ENCODE peak calls at places on chromosome 22, in six cellular contexts. R is GM23338, D is upper lobe of right lung, Z is kidney, E is heart left ventricle, B is psoas muscle. S is an unnamed sample.

GRCh38 chr22:29139965-29140782 is 65.5 kb upstream of the EMID1 start:
- DNase-seq in B (no peak), Z (no peak), D (no peak), E (no peak), R (no peak), S (no peak)

GRCh38 chr22:27318516-27318915 is 483.0 kb downstream of the MN1 start:
- DNase-seq in Z (no peak), R (peak; percentile 27), B (no peak), E (peak; percentile 47), D (no peak), S (peak; percentile 55)

GRCh38 chr22:22156716-22157499 is 87.7 kb upstream of the VPREB1 start:
- DNase-seq in R (peak; percentile 94), Z (no peak), B (no peak), E (no peak), D (no peak), S (peak; percentile 12)

GRCh38 chr22:26579331-26579886 is 10.5 kb downstream of the TPST2 start:
- DNase-seq in Z (no peak), E (no peak), B (no peak), D (peak; percentile 66), R (no peak), S (no peak)

GRCh38 chr22:47625531-47626427 is 863.3 kb downstream of the TBC1D22A start:
- DNase-seq in D (peak; percentile 60), E (no peak), Z (peak; percentile 59), R (no peak), B (no peak), S (no peak)

GRCh38 chr22:19722915-19723164 is 499 bp upstream of the GP1BB start:
- DNase-seq in D (no peak), Z (no peak), R (peak; percentile 51), E (no peak), B (no peak), S (no peak)

GRCh38 chr22:44383071-44383575 is 70.4 kb upstream of the SHISAL1 start:
- DNase-seq in Z (no peak), B (peak; percentile 0), E (no peak), R (no peak), D (peak; percentile 20), S (no peak)

GRCh38 chr22:28408702-28409101 is 270.9 kb downstream of the TTC28 start:
- DNase-seq in E (no peak), R (no peak), D (no peak), Z (no peak), B (no peak), S (no peak)

GRCh38 chr22:19048531-19048930 is 73.7 kb downstream of the DGCR2 start:
- DNase-seq in D (peak; percentile 28), B (no peak), Z (no peak), R (no peak), E (no peak), S (no peak)

GRCh38 chr22:38429460-38430128 is 25.4 kb downstream of the KCNJ4 start:
- DNase-seq in E (no peak), D (no peak), R (no peak), B (no peak), Z (no peak), S (no peak)

GRCh38 chr22:23401910-23402274 is 178.2 kb downstream of the IGLL1 start:
- DNase-seq in B (no peak), R (no peak), E (no peak), Z (peak; percentile 83), D (peak; percentile 66), S (no peak)

GRCh38 chr22:23403152-23403719 is 176.9 kb downstream of the IGLL1 start:
- DNase-seq in D (no peak), Z (peak; percentile 60), R (no peak), B (no peak), E (no peak), S (no peak)

GRCh38 chr22:23403720-23404688 is 176.1 kb downstream of the IGLL1 start:
- DNase-seq in E (no peak), B (no peak), R (no peak), Z (no peak), D (no peak), S (no peak)

GRCh38 chr22:23401111-23401909 is 178.8 kb downstream of the IGLL1 start:
- DNase-seq in Z (peak; percentile 79), D (peak; percentile 56), E (no peak), R (no peak), B (no peak), S (peak; percentile 85)

GRCh38 chr22:23402275-23403151 is 177.6 kb downstream of the IGLL1 start:
- DNase-seq in B (peak; percentile 47), Z (peak; percentile 90), D (peak; percentile 86), R (peak; percentile 88), E (no peak), S (peak; percentile 31)
- TF ChIP-seq CTCF in B (peak; percentile 31), Z (peak; percentile 40), D (peak; percentile 49), R (peak; percentile 20), E (peak; percentile 34), S (peak; percentile 90)

GRCh38 chr22:46072981-46073682 is 77.2 kb upstream of the PPARA start:
- DNase-seq in Z (peak; percentile 27), B (no peak), E (no peak), D (peak; percentile 39), R (no peak), S (no peak)
- H3K4me1 ChIP-seq in Z (peaks cover 32% of the 10 kb centered on the region), B (peaks cover 37% of the 10 kb centered on the region), E (peaks cover 52% of the 10 kb centered on the region), D (peaks cover 43% of the 10 kb centered on the region), R (peaks cover 61% of the 10 kb centered on the region), S (peaks cover 20% of the 10 kb centered on the region)

DNA sequence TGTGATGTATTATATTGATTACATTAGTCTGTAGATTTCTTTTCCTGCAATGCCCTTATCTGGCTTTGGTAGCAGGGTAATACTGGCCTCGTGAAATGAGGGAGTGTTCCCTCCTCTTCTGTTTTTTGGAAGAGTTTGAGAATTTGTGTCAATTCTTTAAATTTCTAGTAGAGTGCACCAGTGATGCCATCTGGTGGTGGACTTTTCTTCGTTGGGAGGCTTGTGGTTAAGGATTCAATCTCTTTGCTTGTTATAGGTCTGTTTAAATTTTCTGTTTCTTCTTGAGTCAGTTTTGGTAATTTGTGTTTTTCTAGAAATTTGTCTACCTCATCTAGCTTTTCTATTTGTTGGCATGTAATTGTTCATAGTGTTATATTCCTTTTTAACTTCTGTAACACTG is 18.9 kb downstream of the SHANK3 start:
- DNase-seq in D (no peak), Z (no peak), R (peak; percentile 65), B (no peak), E (no peak), S (peak; percentile 26)
- TF ChIP-seq CTCF in D (peak; percentile 49), Z (peak; percentile 12), R (peak; percentile 79), B (peak; percentile 25), E (peak; percentile 20), S (peak; percentile 79)

DNA sequence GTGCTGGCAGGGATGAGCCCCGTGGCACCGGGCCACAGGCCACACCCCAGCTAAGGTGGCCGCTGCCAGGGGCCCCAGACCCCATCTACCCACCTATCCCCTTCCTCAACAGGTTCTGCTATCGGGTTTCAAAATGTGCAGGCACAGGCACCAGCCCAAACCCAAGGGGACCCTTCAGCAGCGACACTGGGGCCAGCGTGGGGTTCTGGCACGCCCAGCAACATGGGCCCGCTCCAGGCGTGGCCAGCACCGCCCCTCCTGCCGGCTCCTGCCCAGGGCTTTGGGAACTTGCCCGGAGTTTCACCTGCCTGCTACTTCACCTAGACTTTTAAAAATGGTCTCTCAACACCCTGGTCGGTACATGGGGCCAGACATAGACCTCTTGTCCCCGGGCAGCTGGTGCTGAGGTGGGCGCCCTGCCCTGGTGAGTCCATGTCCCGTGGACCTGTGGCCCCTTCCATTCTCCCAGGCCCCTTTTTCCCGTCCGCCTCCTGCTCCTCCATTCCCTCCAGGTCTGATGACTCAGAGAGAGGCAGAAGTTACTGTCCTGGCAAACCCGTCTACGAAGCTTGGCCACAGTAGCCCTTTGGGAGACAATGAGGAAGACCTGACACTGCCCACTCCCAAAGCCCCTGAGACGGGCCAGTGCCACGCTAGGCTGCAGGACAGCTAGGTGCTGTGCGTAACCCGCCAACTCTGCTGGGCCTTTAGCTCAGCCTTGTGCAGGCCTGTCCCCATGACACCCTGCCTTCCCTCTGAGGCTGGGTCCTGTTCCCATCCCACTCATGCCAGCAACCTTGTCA is 11.5 kb downstream of the CELSR1 start:
- DNase-seq in Z (peak; percentile 55), B (no peak), R (no peak), E (no peak), D (no peak), S (no peak)
- H3K4me1 ChIP-seq in Z (no peaks in the 10 kb centered on the region), B (no peaks in the 10 kb centered on the region), R (no peaks in the 10 kb centered on the region), E (no peaks in the 10 kb centered on the region), D (peaks cover 19% of the 10 kb centered on the region), S (peaks cover 28% of the 10 kb centered on the region)

GRCh38 chr22:42905217-42905616 is 48.1 kb upstream of the ARFGAP3 start:
- DNase-seq in D (peak; percentile 70), B (no peak), Z (no peak), E (no peak), R (no peak), S (no peak)

GRCh38 chr22:42904049-42904448 is 47.0 kb upstream of the ARFGAP3 start:
- DNase-seq in B (no peak), E (no peak), D (no peak), R (peak; percentile 40), Z (no peak), S (no peak)

GRCh38 chr22:42902875-42903510 is 45.9 kb upstream of the ARFGAP3 start:
- DNase-seq in B (no peak), R (peak; percentile 50), E (no peak), D (no peak), Z (no peak), S (no peak)

GRCh38 chr22:42905702-42906183 is 48.7 kb upstream of the ARFGAP3 start:
- DNase-seq in R (no peak), B (peak; percentile 46), Z (peak; percentile 89), E (peak; percentile 54), D (peak; percentile 75), S (no peak)

DNA sequence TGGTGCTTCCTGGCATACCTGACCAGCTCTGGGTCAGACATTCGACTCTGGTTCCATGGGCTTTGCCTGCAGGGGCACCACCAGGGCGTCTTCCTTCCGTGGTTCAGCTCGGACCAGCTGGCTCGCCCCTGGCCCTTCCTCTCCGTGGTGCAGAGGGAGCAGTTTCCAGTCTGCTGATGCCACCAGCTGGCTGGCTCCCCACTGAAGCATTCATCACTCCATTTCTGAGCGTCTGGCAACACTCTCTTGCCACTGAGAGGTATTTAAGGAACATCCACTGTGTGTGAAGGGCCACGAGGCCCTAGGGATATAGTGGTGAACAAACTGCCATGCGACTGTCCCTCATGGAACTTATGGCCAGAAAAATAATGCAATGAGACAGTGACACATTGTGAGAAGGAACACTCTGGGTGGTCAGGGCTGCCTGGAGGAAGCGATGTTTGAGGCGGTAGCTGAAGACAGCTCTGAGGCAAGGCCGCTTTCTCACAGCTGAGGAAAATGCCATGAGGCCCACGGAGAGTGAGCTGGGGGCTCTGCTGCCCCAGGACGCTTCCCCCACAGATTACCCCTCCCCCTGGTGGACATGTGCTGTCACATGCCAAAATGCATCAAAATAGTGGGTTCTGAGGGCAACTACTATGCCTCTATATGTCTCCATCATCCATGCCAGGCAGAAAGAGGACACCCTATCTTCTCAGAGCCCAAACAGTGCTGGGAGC is 44.9 kb upstream of the ARFGAP3 start:
- DNase-seq in R (peak; percentile 51), Z (no peak), D (no peak), E (peak; percentile 63), B (peak; percentile 50), S (no peak)
- TF ChIP-seq CTCF in R (peak; percentile 45), Z (no peak), D (peak; percentile 7), E (no peak), B (peak; percentile 14), S (peak; percentile 39)